ENCODE peak calls at places on chromosomes 2 and 18, in nine cellular contexts. C is fibroblast of mammary gland; K is stimulated activated CD4-positive, alpha-beta T cell treated with anti-CD3 and anti-CD28 coated beads, Interleukin-12 subunit alpha, Interleukin-12 subunit beta, amount 100 ng/mL, for 24 hours; Q is stimulated activated CD8-positive, alpha-beta memory T cell treated with anti-CD3 and anti-CD28 coated beads, Interleukin-15, amount 100 ng/mL, for 24 hours; B is brain microvascular endothelial cell; V is amygdala; O is fibroblast of the aortic adventitia; A is occipital lobe; Z is germinal center. X is an unnamed sample.
A peak's percentile ranks its signal among the peaks of the same experiment; 100 is the strongest.

GRCh38 chr2:70596293-70596692 is 42.7 kb upstream of the TGFA start:
- DNase-seq in Q (no peak), Z (no peak), K (no peak), C (peak; percentile 39), V (no peak), B (no peak), O (no peak), A (no peak), X (no peak)

GRCh38 chr2:10810175-10811161 is 2.1 kb downstream of the PDIA6 start:
- DNase-seq in O (peak; percentile 24), K (no peak), B (no peak), Z (peak; percentile 75), C (peak; percentile 31), V (no peak), A (no peak), Q (no peak), X (no peak)

GRCh38 chr18:46331316-46331715 is 227.1 kb downstream of the HAUS1 start:
- DNase-seq in A (no peak), C (no peak), K (no peak), V (no peak), O (no peak), B (no peak), Q (no peak), Z (no peak), X (no peak)

GRCh38 chr2:27091746-27092695 is 5.4 kb downstream of the KHK start:
- DNase-seq in O (no peak), C (no peak), Q (no peak), A (no peak), K (no peak), Z (no peak), B (no peak), V (no peak), X (no peak)

GRCh38 chr2:64008434-64009009 is 10.7 kb downstream of the VPS54 start:
- DNase-seq in Z (no peak), Q (no peak), C (no peak), A (no peak), B (no peak), K (no peak), V (no peak), O (no peak), X (no peak)

GRCh38 chr18:3207565-3207964 is 12.2 kb downstream of the MYOM1 start:
- DNase-seq in O (no peak), Q (no peak), V (no peak), B (no peak), Z (no peak), C (peak; percentile 18), A (no peak), K (no peak), X (no peak)

GRCh38 chr2:43495727-43496126 is 100.1 kb downstream of the THADA start:
- DNase-seq in Z (no peak), O (peak; percentile 48), V (no peak), Q (no peak), C (peak; percentile 40), B (no peak), A (no peak), K (no peak), X (no peak)

GRCh38 chr2:103361712-103362111 is 599.9 kb downstream of the TMEM182 start:
- DNase-seq in O (no peak), Q (no peak), B (no peak), C (no peak), V (no peak), Z (no peak), K (no peak), A (no peak), X (no peak)

GRCh38 chr2:105932582-105932981 is 187.9 kb downstream of the NCK2 start:
- DNase-seq in Z (no peak), K (no peak), C (no peak), B (no peak), V (no peak), O (no peak), A (no peak), Q (no peak), X (no peak)

GRCh38 chr2:38615237-38615636 is 12.5 kb upstream of the HNRNPLL start:
- DNase-seq in Q (no peak), O (peak; percentile 74), B (no peak), C (peak; percentile 71), V (no peak), K (no peak), Z (no peak), A (no peak), X (no peak)

GRCh38 chr2:109189751-109190150 is 60.7 kb downstream of the SH3RF3 start:
- DNase-seq in A (no peak), O (no peak), Q (no peak), C (no peak), K (no peak), V (no peak), B (no peak), Z (no peak), X (no peak)

GRCh38 chr2:23912054-23912453 is 14.9 kb downstream of the ATAD2B start:
- DNase-seq in O (no peak), K (no peak), V (no peak), Q (no peak), Z (no peak), B (no peak), C (peak; percentile 43), A (no peak), X (no peak)

GRCh38 chr2:179264238-179265081 is at the start of gene SESTD1:
- DNase-seq in A (peak; percentile 17), C (peak; percentile 28), B (no peak), K (no peak), Q (peak; percentile 17), V (peak; percentile 26), Z (peak; percentile 72), O (no peak), X (peak; percentile 66)

GRCh38 chr18:9631814-9632496 is 17.6 kb upstream of the PPP4R1 start:
- DNase-seq in V (no peak), C (peak; percentile 93), B (peak; percentile 85), O (peak; percentile 91), K (no peak), Z (no peak), Q (no peak), A (no peak), X (no peak)

GRCh38 chr2:75041226-75041625 is 82.8 kb downstream of the POLE4 start:
- DNase-seq in O (no peak), B (no peak), Q (no peak), K (no peak), Z (no peak), V (no peak), C (no peak), A (no peak), X (no peak)

GRCh38 chr18:56492136-56492535 is 146.3 kb downstream of the TXNL1 start:
- DNase-seq in A (no peak), Z (no peak), Q (no peak), B (no peak), O (no peak), V (no peak), C (no peak), K (no peak), X (no peak)

GRCh38 chr2:133716166-133716565 is 147.9 kb upstream of the NCKAP5 start:
- DNase-seq in O (no peak), A (no peak), Q (no peak), B (no peak), C (no peak), V (no peak), Z (no peak), K (no peak), X (no peak)

GRCh38 chr2:169478339-169478738 is 955 bp upstream of the BBS5 start:
- DNase-seq in Z (no peak), V (no peak), K (no peak), A (no peak), O (peak; percentile 57), B (no peak), Q (no peak), C (peak; percentile 75), X (no peak)

GRCh38 chr2:66872056-66872821 is 437.3 kb downstream of the MEIS1 start:
- DNase-seq in Q (no peak), K (no peak), C (peak; percentile 65), V (no peak), B (peak; percentile 89), O (peak; percentile 43), A (no peak), Z (no peak), X (no peak)

GRCh38 chr2:208360259-208361076 is 46.1 kb upstream of the PTH2R start:
- DNase-seq in O (no peak), Q (no peak), A (peak; percentile 27), B (no peak), V (no peak), Z (no peak), K (no peak), C (no peak), X (no peak)

GRCh38 chr18:11175266-11175947 is 26.0 kb upstream of the PIEZO2 start:
- DNase-seq in C (peak; percentile 43), B (peak; percentile 32), A (no peak), V (no peak), Z (no peak), K (no peak), Q (no peak), O (peak; percentile 78), X (no peak)

GRCh38 chr18:52136532-52136931 is 203.5 kb upstream of the DCC start:
- DNase-seq in C (no peak), V (no peak), B (no peak), Q (no peak), O (no peak), K (no peak), A (no peak), Z (no peak), X (no peak)

GRCh38 chr18:49961271-49961670 is 147.9 kb upstream of the ACAA2 start:
- DNase-seq in C (no peak), Z (no peak), O (no peak), A (no peak), V (no peak), Q (no peak), B (no peak), K (no peak), X (no peak)

GRCh38 chr2:45975752-45976517 is 321.3 kb upstream of the EPAS1 start:
- DNase-seq in B (no peak), Q (no peak), A (no peak), K (no peak), V (no peak), C (no peak), Z (peak; percentile 26), O (no peak), X (no peak)

GRCh38 chr2:168416555-168416954 is 39.5 kb upstream of the CERS6 start:
- DNase-seq in A (no peak), Q (no peak), O (no peak), B (no peak), Z (no peak), V (no peak), K (no peak), C (peak; percentile 38), X (no peak)

GRCh38 chr2:43011142-43011491 is 215.3 kb downstream of the ZFP36L2 start:
- DNase-seq in Q (no peak), C (no peak), B (no peak), O (no peak), K (no peak), Z (no peak), V (no peak), A (no peak), X (no peak)

GRCh38 chr2:151258121-151258520 is 3.5 kb downstream of the RBM43 start:
- DNase-seq in A (no peak), C (peak; percentile 85), B (peak; percentile 72), V (no peak), K (no peak), O (peak; percentile 87), Z (no peak), Q (no peak), X (no peak)

GRCh38 chr18:34709104-34709503 is 994 bp upstream of the DTNA start:
- DNase-seq in K (no peak), Q (no peak), C (peak; percentile 96), O (peak; percentile 83), B (peak; percentile 47), A (no peak), V (no peak), Z (no peak), X (no peak)

GRCh38 chr2:64324746-64325410 is 129.1 kb upstream of the LGALSL start:
- DNase-seq in Q (no peak), Z (no peak), C (no peak), A (no peak), K (no peak), V (no peak), O (no peak), B (no peak), X (no peak)

GRCh38 chr18:76992226-76993084 is 140.1 kb downstream of the MBP start:
- DNase-seq in B (no peak), O (no peak), V (no peak), Z (no peak), A (no peak), Q (no peak), C (no peak), K (no peak), X (no peak)

GRCh38 chr2:185456517-185456916 is 282.1 kb upstream of the FSIP2 start:
- DNase-seq in Z (no peak), K (no peak), B (no peak), C (peak; percentile 64), O (peak; percentile 76), Q (no peak), A (no peak), V (no peak), X (no peak)